ENCODE peak calls at places on chromosome 14, in four cellular contexts. M, I, V and O are unnamed samples.
A peak's percentile ranks its signal among the peaks of the same experiment; 100 is the strongest.

GRCh38 chr14:25953532-25954144 is 644.2 kb downstream of the NOVA1 start:
- DNase-seq in I (no peak), V (no peak), M (no peak), O (no peak)

GRCh38 chr14:75399819-75400678 is 27.8 kb upstream of the JDP2 start:
- DNase-seq in M (no peak), V (peak; percentile 93), I (peak; percentile 97), O (no peak)

GRCh38 chr14:32201816-32202467 is at the start of gene RNU6-7:
- DNase-seq in M (no peak), I (no peak), V (no peak), O (no peak)

GRCh38 chr14:54659365-54659764 is 92.4 kb downstream of the SAMD4A start:
- DNase-seq in M (no peak), V (no peak), I (no peak), O (no peak)

GRCh38 chr14:34234258-34234657 is 227.8 kb downstream of the SPTSSA start:
- DNase-seq in V (no peak), M (no peak), I (no peak), O (no peak)

GRCh38 chr14:100677925-100678765 is 48.5 kb upstream of the DLK1 start:
- DNase-seq in V (no peak), M (no peak), I (no peak), O (peak; percentile 56)

GRCh38 chr14:104803280-104803915 is 2.5 kb downstream of the ZBTB42 start:
- DNase-seq in M (peak; percentile 68), V (no peak), I (no peak), O (no peak)

GRCh38 chr14:103543721-103544626 is 15.0 kb downstream of the TRMT61A start:
- DNase-seq in I (no peak), V (no peak), M (peak; percentile 89), O (no peak)

GRCh38 chr14:104680806-104681688 is 8.4 kb upstream of the INF2 start:
- DNase-seq in I (peak; percentile 75), V (peak; percentile 76), M (peak; percentile 52), O (no peak)

GRCh38 chr14:76780875-76781647 is 19.8 kb downstream of the VASH1 start:
- DNase-seq in I (no peak), V (no peak), M (no peak), O (peak; percentile 27)

GRCh38 chr14:49865431-49865859 is 12.9 kb upstream of the NEMF start:
- DNase-seq in M (no peak), V (no peak), I (peak; percentile 84), O (peak; percentile 33)

GRCh38 chr14:101323111-101323510 is 238.2 kb upstream of the DIO3 start:
- DNase-seq in M (no peak), I (no peak), V (no peak), O (no peak)

GRCh38 chr14:21384494-21384851 is 654 bp upstream of the SUPT16H start:
- DNase-seq in M (no peak), V (no peak), I (no peak), O (no peak)

GRCh38 chr14:21379338-21379737 is 4.5 kb downstream of the SUPT16H start:
- DNase-seq in M (no peak), I (no peak), V (no peak), O (no peak)

GRCh38 chr14:21383848-21384493 is at the start of gene SUPT16H:
- DNase-seq in V (peak; percentile 89), M (peak; percentile 98), I (peak; percentile 98), O (peak; percentile 91)

GRCh38 chr14:21382886-21383847 is 652 bp downstream of the SUPT16H start:
- DNase-seq in V (no peak), I (peak; percentile 78), M (no peak), O (peak; percentile 60)

DNA sequence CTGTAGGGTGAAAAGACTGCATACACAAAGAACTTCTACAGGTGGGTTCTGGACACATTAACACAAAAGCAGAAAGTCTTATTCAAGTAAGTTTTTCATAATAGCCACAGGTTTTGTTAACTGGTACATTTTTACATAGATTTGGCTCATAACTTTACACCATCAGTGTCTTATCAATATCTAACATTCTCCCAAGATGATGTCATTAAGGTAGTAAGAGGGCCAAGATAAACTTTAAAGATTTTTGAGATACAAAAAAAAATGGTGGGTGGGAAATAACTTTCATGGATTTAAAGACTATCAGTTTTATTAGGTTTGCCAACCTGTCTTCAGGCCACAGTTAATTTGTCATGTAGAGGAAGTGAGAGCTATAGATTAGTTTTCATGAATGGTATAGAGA is 1.7 kb downstream of the SUPT16H start:
- DNase-seq in M (no peak), I (no peak), V (no peak), O (no peak)
- TF ChIP-seq CTCF in M (no peak), I (no peak), V (no peak), O (no peak)

GRCh38 chr14:62117010-62117717 is 354.9 kb downstream of the SNAPC1 start:
- DNase-seq in V (no peak), I (peak; percentile 57), M (peak; percentile 90), O (peak; percentile 77)
- TF ChIP-seq CTCF in V (no peak), I (peak; percentile 44), M (peak; percentile 39), O (no peak)

GRCh38 chr14:93987376-93987775 is 9.7 kb upstream of the CCDC197 start:
- DNase-seq in M (no peak), I (no peak), V (no peak), O (no peak)

GRCh38 chr14:93986972-93987371 is 10.1 kb upstream of the CCDC197 start:
- DNase-seq in M (no peak), V (no peak), I (no peak), O (no peak)

GRCh38 chr14:93984070-93984469 is 7.7 kb upstream of the ASB2 start:
- DNase-seq in V (no peak), M (no peak), I (no peak), O (no peak)

GRCh38 chr14:93982684-93983007 is 6.3 kb upstream of the ASB2 start:
- DNase-seq in V (no peak), M (no peak), I (no peak), O (no peak)

GRCh38 chr14:93984987-93985410 is 8.6 kb upstream of the ASB2 start:
- DNase-seq in M (no peak), V (no peak), I (no peak), O (no peak)
- TF ChIP-seq CTCF in M (no peak), V (peak; percentile 57), I (peak; percentile 10), O (no peak)

DNA sequence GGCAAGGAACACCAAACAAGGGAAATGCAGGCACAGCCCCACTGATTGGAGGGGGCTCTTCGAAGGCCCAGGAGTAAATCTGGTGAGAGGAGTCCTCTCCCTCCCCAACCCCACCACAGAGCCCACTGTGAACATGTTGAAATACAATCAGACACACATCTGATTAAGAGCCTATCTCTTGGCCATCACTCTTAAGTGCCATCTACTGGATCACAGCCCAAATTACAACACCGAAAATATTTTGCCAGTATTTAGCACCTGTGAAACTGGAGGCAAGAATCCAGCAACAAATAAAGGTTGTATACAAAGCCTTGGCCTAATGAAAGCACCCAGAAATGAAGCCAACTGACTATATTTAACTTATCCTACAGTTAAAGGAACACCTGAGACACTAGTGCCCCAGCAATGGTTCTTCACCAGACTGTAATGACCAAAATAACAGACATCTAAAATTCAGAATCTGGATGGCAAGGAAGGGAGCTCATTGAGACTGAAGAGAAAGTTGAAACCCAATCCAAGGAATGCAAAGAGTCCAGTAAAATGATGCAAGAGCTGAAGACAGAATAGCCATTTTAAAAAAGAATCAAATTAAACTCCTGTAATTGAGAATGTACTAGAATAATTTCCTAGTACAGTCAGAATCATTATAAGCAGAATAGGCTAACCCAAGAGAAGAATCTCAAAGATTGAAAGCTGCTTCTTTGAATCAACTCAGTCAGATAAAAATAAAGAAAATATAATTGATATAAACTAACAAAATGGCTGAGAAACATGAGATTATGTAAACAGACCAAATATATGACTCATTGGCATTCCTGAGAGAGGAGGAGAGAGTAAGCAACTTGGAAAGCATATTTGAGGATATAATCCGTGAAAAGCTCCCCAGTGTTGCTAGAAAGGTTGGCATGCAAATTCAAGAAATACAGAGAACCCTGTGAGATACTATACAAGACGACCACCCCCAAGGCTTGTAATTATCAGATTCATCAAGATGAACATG is 1117.0 kb downstream of the FLRT2 start:
- DNase-seq in M (no peak), V (no peak), I (no peak), O (no peak)
- TF ChIP-seq CTCF in M (no peak), V (no peak), I (no peak), O (no peak)

GRCh38 chr14:24404814-24405213 is 6.0 kb downstream of the NYNRIN start:
- DNase-seq in M (no peak), V (no peak), I (no peak), O (no peak)
- TF ChIP-seq CTCF in M (no peak), V (no peak), I (no peak), O (no peak)

DNA sequence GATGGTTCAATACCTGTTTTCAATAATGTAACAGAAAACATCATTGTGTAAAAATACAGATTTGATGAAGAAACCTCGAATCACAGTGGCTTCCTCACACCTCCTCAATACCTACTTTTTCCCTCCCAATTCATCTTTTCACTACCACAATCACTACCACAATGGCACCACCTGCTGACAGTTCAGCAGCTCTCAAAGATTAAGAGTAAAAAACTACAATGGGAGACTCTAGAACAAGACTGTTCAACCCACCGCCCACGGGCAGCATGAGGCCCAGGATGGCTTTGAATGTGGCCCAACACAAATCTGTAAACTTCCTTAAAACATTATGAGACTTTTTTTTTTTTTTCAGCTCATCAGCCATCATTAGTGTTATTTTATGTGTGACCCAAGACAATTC is 15.2 kb downstream of the MED6 start:
- DNase-seq in I (no peak), M (no peak), V (no peak), O (no peak)
- TF ChIP-seq CTCF in I (no peak), M (no peak), V (no peak), O (no peak)

GRCh38 chr14:99033951-99034350 is 238.0 kb downstream of the BCL11B start:
- DNase-seq in M (no peak), V (no peak), I (no peak), O (no peak)

GRCh38 chr14:99035268-99035667 is 236.7 kb downstream of the BCL11B start:
- DNase-seq in V (no peak), M (no peak), I (no peak), O (no peak)

GRCh38 chr14:99035712-99036593 is 236.0 kb downstream of the BCL11B start:
- DNase-seq in V (peak; percentile 84), I (peak; percentile 92), M (peak; percentile 90), O (peak; percentile 40)

GRCh38 chr14:99036594-99037293 is 235.3 kb downstream of the BCL11B start:
- DNase-seq in I (no peak), V (no peak), M (no peak), O (no peak)

GRCh38 chr14:99034711-99035171 is 237.3 kb downstream of the BCL11B start:
- DNase-seq in M (no peak), V (no peak), I (no peak), O (no peak)
- TF ChIP-seq CTCF in M (no peak), V (no peak), I (no peak), O (no peak)